ENCODE peak calls at places on chromosome 20, in five cellular contexts. One of them, this sample, is unnamed.

GRCh38 chr20:39913274-39913673 is 775.8 kb downstream of the MAFB start:
- DNase-seq in mammary epithelial cell: peak; percentile 37
- DNase-seq in CD8-positive, alpha-beta memory T cell: no peak
- DNase-seq in aorta: no peak
- DNase-seq in dorsolateral prefrontal cortex: no peak
- DNase-seq in this sample: no peak

GRCh38 chr20:10357974-10358373 is 76.0 kb downstream of the MKKS start:
- DNase-seq in aorta: no peak
- DNase-seq in mammary epithelial cell: no peak
- DNase-seq in CD8-positive, alpha-beta memory T cell: no peak
- DNase-seq in dorsolateral prefrontal cortex: no peak
- DNase-seq in this sample: no peak

GRCh38 chr20:62069741-62070216 is 4.1 kb upstream of the TAF4 start:
- DNase-seq in CD8-positive, alpha-beta memory T cell: no peak
- DNase-seq in dorsolateral prefrontal cortex: peak; percentile 42
- DNase-seq in aorta: no peak
- DNase-seq in mammary epithelial cell: no peak
- DNase-seq in this sample: no peak

GRCh38 chr20:53718142-53718481 is 124.5 kb upstream of the ZNF217 start:
- DNase-seq in dorsolateral prefrontal cortex: no peak
- DNase-seq in CD8-positive, alpha-beta memory T cell: no peak
- DNase-seq in mammary epithelial cell: no peak
- DNase-seq in aorta: no peak
- DNase-seq in this sample: no peak

GRCh38 chr20:1335961-1336698 is 7.2 kb upstream of the SDCBP2 start:
- DNase-seq in dorsolateral prefrontal cortex: no peak
- DNase-seq in CD8-positive, alpha-beta memory T cell: no peak
- DNase-seq in aorta: no peak
- DNase-seq in mammary epithelial cell: no peak
- DNase-seq in this sample: no peak

GRCh38 chr20:4064118-4064962 is 49.0 kb upstream of the RNF24 start:
- DNase-seq in dorsolateral prefrontal cortex: peak; percentile 57
- DNase-seq in aorta: peak; percentile 97
- DNase-seq in CD8-positive, alpha-beta memory T cell: no peak
- DNase-seq in mammary epithelial cell: peak; percentile 79
- DNase-seq in this sample: peak; percentile 87

GRCh38 chr20:6976096-6976495 is 208.6 kb downstream of the BMP2 start:
- DNase-seq in mammary epithelial cell: no peak
- DNase-seq in dorsolateral prefrontal cortex: no peak
- DNase-seq in aorta: no peak
- DNase-seq in CD8-positive, alpha-beta memory T cell: no peak
- DNase-seq in this sample: no peak

GRCh38 chr20:54208492-54209044 is 681 bp downstream of the PFDN4 start:
- DNase-seq in aorta: no peak
- DNase-seq in mammary epithelial cell: peak; percentile 65
- DNase-seq in CD8-positive, alpha-beta memory T cell: no peak
- DNase-seq in dorsolateral prefrontal cortex: no peak
- DNase-seq in this sample: no peak

GRCh38 chr20:50317644-50318043 is 127.0 kb downstream of the CEBPB start:
- DNase-seq in mammary epithelial cell: no peak
- DNase-seq in aorta: peak; percentile 72
- DNase-seq in CD8-positive, alpha-beta memory T cell: no peak
- DNase-seq in dorsolateral prefrontal cortex: peak; percentile 32
- DNase-seq in this sample: no peak

GRCh38 chr20:6583134-6583738 is 184.2 kb upstream of the BMP2 start:
- DNase-seq in aorta: no peak
- DNase-seq in dorsolateral prefrontal cortex: no peak
- DNase-seq in CD8-positive, alpha-beta memory T cell: no peak
- DNase-seq in mammary epithelial cell: peak; percentile 58
- DNase-seq in this sample: peak; percentile 32

GRCh38 chr20:4449977-4450715 is 271.6 kb upstream of the PRND start:
- DNase-seq in mammary epithelial cell: peak; percentile 72
- DNase-seq in aorta: no peak
- DNase-seq in dorsolateral prefrontal cortex: no peak
- DNase-seq in CD8-positive, alpha-beta memory T cell: no peak
- DNase-seq in this sample: no peak

GRCh38 chr20:52804455-52804966 is 167.6 kb upstream of the TSHZ2 start:
- DNase-seq in aorta: no peak
- DNase-seq in dorsolateral prefrontal cortex: no peak
- DNase-seq in mammary epithelial cell: no peak
- DNase-seq in CD8-positive, alpha-beta memory T cell: no peak
- DNase-seq in this sample: no peak

GRCh38 chr20:62276448-62276847 is 26.3 kb upstream of the ADRM1 start:
- DNase-seq in dorsolateral prefrontal cortex: no peak
- DNase-seq in CD8-positive, alpha-beta memory T cell: no peak
- DNase-seq in aorta: no peak
- DNase-seq in mammary epithelial cell: no peak
- DNase-seq in this sample: peak; percentile 49

GRCh38 chr20:859661-860294 is 26.3 kb downstream of the FAM110A start:
- DNase-seq in aorta: peak; percentile 11
- DNase-seq in mammary epithelial cell: peak; percentile 62
- DNase-seq in CD8-positive, alpha-beta memory T cell: no peak
- DNase-seq in dorsolateral prefrontal cortex: no peak
- DNase-seq in this sample: no peak

DNA sequence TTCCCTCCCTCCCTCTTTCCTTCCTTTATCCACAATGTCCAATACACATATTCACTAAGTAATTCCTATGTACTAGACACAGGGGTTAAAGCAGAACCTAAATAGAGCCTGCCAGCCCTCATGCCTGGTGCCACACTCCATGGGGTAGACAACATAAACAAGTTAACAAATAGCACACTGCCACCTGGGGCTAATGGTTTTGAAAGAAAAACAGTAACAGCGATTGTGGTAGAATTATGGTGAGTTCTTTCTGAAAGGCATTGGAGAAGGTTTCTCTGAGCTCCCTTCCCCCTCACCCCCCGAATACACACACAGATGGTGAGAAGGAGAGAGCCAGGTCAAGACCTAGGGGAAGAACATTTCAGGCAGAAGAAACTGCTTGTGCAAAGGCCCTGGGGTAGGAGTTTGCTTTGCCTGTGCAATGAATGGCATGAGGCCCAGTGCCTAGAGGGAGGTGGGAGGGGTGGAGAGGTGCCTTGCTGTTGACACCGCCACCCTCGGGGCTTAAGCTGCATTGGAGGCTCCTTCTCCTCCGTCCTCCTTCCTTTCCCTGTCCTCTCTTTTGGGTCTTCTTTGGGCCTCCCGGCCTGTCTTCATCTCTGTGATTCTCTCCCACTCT is 502.4 kb upstream of the SULF2 start:
- DNase-seq in CD8-positive, alpha-beta memory T cell: no peak
- DNase-seq in mammary epithelial cell: no peak
- DNase-seq in dorsolateral prefrontal cortex: no peak
- DNase-seq in aorta: no peak
- DNase-seq in this sample: no peak
- H3K27ac ChIP-seq in CD8-positive, alpha-beta memory T cell: no peak overlapping the region
- H3K27ac ChIP-seq in mammary epithelial cell: no peak overlapping the region
- H3K27ac ChIP-seq in dorsolateral prefrontal cortex: peak overlapping the region; percentile 83
- H3K27ac ChIP-seq in aorta: peak overlapping the region; percentile 95
- H3K27ac ChIP-seq in this sample: peak overlapping the region; percentile 4

GRCh38 chr20:59184880-59185447 is 21.3 kb downstream of the ZNF831 start:
- DNase-seq in aorta: no peak
- DNase-seq in CD8-positive, alpha-beta memory T cell: no peak
- DNase-seq in mammary epithelial cell: no peak
- DNase-seq in dorsolateral prefrontal cortex: no peak
- DNase-seq in this sample: no peak
- H3K27me3 ChIP-seq in aorta: no peaks in the 10 kb centered on the region
- H3K27me3 ChIP-seq in CD8-positive, alpha-beta memory T cell: no peaks in the 10 kb centered on the region
- H3K27me3 ChIP-seq in mammary epithelial cell: peaks cover 2% of the 10 kb centered on the region
- H3K27me3 ChIP-seq in dorsolateral prefrontal cortex: no peaks in the 10 kb centered on the region
- H3K27me3 ChIP-seq in this sample: no peaks in the 10 kb centered on the region

GRCh38 chr20:45959956-45960630 is 11.9 kb downstream of the ZNF335 start:
- DNase-seq in dorsolateral prefrontal cortex: no peak
- DNase-seq in aorta: peak; percentile 55
- DNase-seq in CD8-positive, alpha-beta memory T cell: no peak
- DNase-seq in mammary epithelial cell: no peak
- DNase-seq in this sample: no peak

GRCh38 chr20:45957021-45957941 is 14.7 kb downstream of the ZNF335 start:
- DNase-seq in CD8-positive, alpha-beta memory T cell: no peak
- DNase-seq in aorta: peak; percentile 69
- DNase-seq in mammary epithelial cell: no peak
- DNase-seq in dorsolateral prefrontal cortex: peak; percentile 33
- DNase-seq in this sample: peak; percentile 12

GRCh38 chr20:45962031-45962755 is 9.8 kb downstream of the ZNF335 start:
- DNase-seq in mammary epithelial cell: no peak
- DNase-seq in aorta: peak; percentile 67
- DNase-seq in dorsolateral prefrontal cortex: no peak
- DNase-seq in CD8-positive, alpha-beta memory T cell: no peak
- DNase-seq in this sample: no peak

GRCh38 chr20:45959126-45959525 is 12.9 kb downstream of the ZNF335 start:
- DNase-seq in aorta: peak; percentile 69
- DNase-seq in CD8-positive, alpha-beta memory T cell: no peak
- DNase-seq in dorsolateral prefrontal cortex: peak; percentile 30
- DNase-seq in mammary epithelial cell: no peak
- DNase-seq in this sample: no peak

DNA sequence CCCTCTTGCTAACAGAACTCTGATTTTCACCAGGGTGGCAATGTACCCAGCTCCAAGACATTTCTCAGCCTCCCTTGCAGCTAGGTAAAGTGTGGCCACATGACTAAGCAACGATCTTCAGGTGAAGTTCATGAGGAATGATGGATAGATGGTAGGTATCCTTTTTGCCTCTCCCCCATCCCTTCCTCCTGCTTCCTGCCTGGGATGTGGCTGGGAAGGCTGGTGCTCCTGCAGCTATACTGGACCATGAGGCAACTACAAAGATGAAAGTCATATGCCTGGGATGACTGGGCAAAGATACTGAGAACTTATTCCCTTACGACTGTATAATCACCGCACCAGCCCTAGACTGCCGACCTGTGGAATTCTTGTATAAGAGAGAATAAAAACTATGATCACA is 13.4 kb downstream of the ZNF335 start:
- DNase-seq in CD8-positive, alpha-beta memory T cell: no peak
- DNase-seq in mammary epithelial cell: no peak
- DNase-seq in dorsolateral prefrontal cortex: no peak
- DNase-seq in aorta: peak; percentile 4
- DNase-seq in this sample: no peak
- H3K27ac ChIP-seq in CD8-positive, alpha-beta memory T cell: no peak overlapping the region
- H3K27ac ChIP-seq in mammary epithelial cell: no peak overlapping the region
- H3K27ac ChIP-seq in dorsolateral prefrontal cortex: no peak overlapping the region
- H3K27ac ChIP-seq in aorta: no peak overlapping the region
- H3K27ac ChIP-seq in this sample: no peak overlapping the region

GRCh38 chr20:56848561-56848960 is 219.5 kb downstream of the TFAP2C start:
- DNase-seq in mammary epithelial cell: no peak
- DNase-seq in aorta: no peak
- DNase-seq in CD8-positive, alpha-beta memory T cell: no peak
- DNase-seq in dorsolateral prefrontal cortex: no peak
- DNase-seq in this sample: no peak
- H3K27me3 ChIP-seq in mammary epithelial cell: no peaks in the 10 kb centered on the region
- H3K27me3 ChIP-seq in aorta: no peaks in the 10 kb centered on the region
- H3K27me3 ChIP-seq in CD8-positive, alpha-beta memory T cell: no peaks in the 10 kb centered on the region
- H3K27me3 ChIP-seq in dorsolateral prefrontal cortex: no peaks in the 10 kb centered on the region
- H3K27me3 ChIP-seq in this sample: no peaks in the 10 kb centered on the region

GRCh38 chr20:32281711-32282110 is 4.3 kb downstream of the KIF3B start:
- DNase-seq in dorsolateral prefrontal cortex: no peak
- DNase-seq in mammary epithelial cell: no peak
- DNase-seq in CD8-positive, alpha-beta memory T cell: no peak
- DNase-seq in aorta: no peak
- DNase-seq in this sample: no peak

GRCh38 chr20:32277361-32278198 is at the start of gene KIF3B:
- DNase-seq in CD8-positive, alpha-beta memory T cell: peak; percentile 85
- DNase-seq in aorta: peak; percentile 93
- DNase-seq in dorsolateral prefrontal cortex: peak; percentile 92
- DNase-seq in mammary epithelial cell: peak; percentile 78
- DNase-seq in this sample: peak; percentile 84

GRCh38 chr20:32274359-32274758 is 3.1 kb upstream of the KIF3B start:
- DNase-seq in aorta: no peak
- DNase-seq in CD8-positive, alpha-beta memory T cell: no peak
- DNase-seq in dorsolateral prefrontal cortex: no peak
- DNase-seq in mammary epithelial cell: no peak
- DNase-seq in this sample: no peak

GRCh38 chr20:32282461-32282860 is 5.0 kb downstream of the KIF3B start:
- DNase-seq in CD8-positive, alpha-beta memory T cell: no peak
- DNase-seq in dorsolateral prefrontal cortex: peak; percentile 63
- DNase-seq in mammary epithelial cell: no peak
- DNase-seq in aorta: no peak
- DNase-seq in this sample: peak; percentile 85

DNA sequence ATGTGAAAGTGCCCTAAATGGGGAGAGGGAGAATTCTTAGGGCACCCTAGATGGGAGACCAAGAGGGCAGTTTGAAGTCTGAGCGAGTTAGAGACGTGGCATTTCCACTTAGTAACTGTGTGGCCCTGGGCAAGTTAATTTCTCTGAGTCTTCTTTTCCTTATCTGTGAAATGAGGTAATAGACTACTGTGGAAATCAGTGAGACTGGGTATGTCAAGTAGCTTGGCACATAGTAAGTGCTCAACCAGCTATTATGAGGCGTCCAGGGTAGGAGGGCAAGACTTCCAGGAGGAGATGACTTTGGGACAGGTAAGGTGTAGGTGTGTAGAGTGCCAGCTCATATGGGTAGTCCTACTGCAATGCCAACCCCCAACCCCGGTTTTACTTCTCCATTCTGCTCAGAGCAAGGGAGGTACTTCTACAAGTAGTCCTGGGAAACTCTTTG is 770 bp downstream of the KIF3B start:
- DNase-seq in CD8-positive, alpha-beta memory T cell: no peak
- DNase-seq in mammary epithelial cell: no peak
- DNase-seq in dorsolateral prefrontal cortex: no peak
- DNase-seq in aorta: no peak
- DNase-seq in this sample: no peak
- H3K27ac ChIP-seq in CD8-positive, alpha-beta memory T cell: peak overlapping the region; percentile 84
- H3K27ac ChIP-seq in mammary epithelial cell: peak overlapping the region; percentile 34
- H3K27ac ChIP-seq in dorsolateral prefrontal cortex: peak overlapping the region; percentile 66
- H3K27ac ChIP-seq in aorta: no peak overlapping the region
- H3K27ac ChIP-seq in this sample: peak overlapping the region; percentile 70

GRCh38 chr20:46284028-46284427 is 24.3 kb downstream of the CDH22 start:
- DNase-seq in aorta: no peak
- DNase-seq in dorsolateral prefrontal cortex: no peak
- DNase-seq in mammary epithelial cell: no peak
- DNase-seq in CD8-positive, alpha-beta memory T cell: no peak
- DNase-seq in this sample: no peak

GRCh38 chr20:46283426-46283825 is 24.9 kb downstream of the CDH22 start:
- DNase-seq in CD8-positive, alpha-beta memory T cell: no peak
- DNase-seq in mammary epithelial cell: peak; percentile 34
- DNase-seq in aorta: no peak
- DNase-seq in dorsolateral prefrontal cortex: no peak
- DNase-seq in this sample: no peak

GRCh38 chr20:46285740-46286139 is 22.6 kb downstream of the CDH22 start:
- DNase-seq in dorsolateral prefrontal cortex: no peak
- DNase-seq in mammary epithelial cell: no peak
- DNase-seq in aorta: no peak
- DNase-seq in CD8-positive, alpha-beta memory T cell: no peak
- DNase-seq in this sample: no peak

GRCh38 chr20:46286380-46286779 is 21.9 kb downstream of the CDH22 start:
- DNase-seq in CD8-positive, alpha-beta memory T cell: no peak
- DNase-seq in aorta: no peak
- DNase-seq in dorsolateral prefrontal cortex: no peak
- DNase-seq in mammary epithelial cell: no peak
- DNase-seq in this sample: no peak

DNA sequence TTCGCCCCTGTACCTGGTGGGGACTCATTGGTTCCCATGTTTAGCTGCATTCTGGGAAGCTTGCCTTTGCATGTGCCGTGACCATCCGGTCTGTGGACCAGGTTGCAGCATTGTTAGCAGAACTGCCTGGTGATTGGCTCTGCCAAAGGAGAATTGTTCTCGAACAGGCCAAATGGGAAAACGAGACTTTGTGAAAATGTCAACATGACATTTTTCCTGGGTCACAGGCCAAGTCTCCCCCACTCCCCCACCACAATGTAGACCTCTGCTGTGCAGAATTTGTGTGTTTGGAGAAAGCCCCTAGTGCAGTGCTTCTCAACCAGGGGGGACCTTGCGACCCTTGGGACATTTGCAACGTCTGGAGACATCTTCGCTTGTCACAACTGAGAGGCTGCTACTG is 23.2 kb downstream of the CDH22 start:
- DNase-seq in mammary epithelial cell: no peak
- DNase-seq in aorta: no peak
- DNase-seq in CD8-positive, alpha-beta memory T cell: no peak
- DNase-seq in dorsolateral prefrontal cortex: no peak
- DNase-seq in this sample: no peak
- H3K27me3 ChIP-seq in mammary epithelial cell: peaks cover 7% of the 10 kb centered on the region
- H3K27me3 ChIP-seq in aorta: no peaks in the 10 kb centered on the region
- H3K27me3 ChIP-seq in CD8-positive, alpha-beta memory T cell: peaks cover 17% of the 10 kb centered on the region
- H3K27me3 ChIP-seq in dorsolateral prefrontal cortex: no peaks in the 10 kb centered on the region
- H3K27me3 ChIP-seq in this sample: no peaks in the 10 kb centered on the region